ENCODE peak calls at places on chromosome 22, in four cellular contexts. One of them, this sample, is unnamed.

GRCh38 chr22:26428515-26429457 is at the start of gene ASPHD2:
- DNase-seq in H9: peak; percentile 84
- DNase-seq in IMR-90: peak; percentile 51
- DNase-seq in neuronal stem cell: peak; percentile 70
- DNase-seq in this sample: peak; percentile 68

GRCh38 chr22:48316245-48316875 is 1511.3 kb downstream of the BRD1 start:
- DNase-seq in H9: peak; percentile 20
- DNase-seq in IMR-90: no peak
- DNase-seq in neuronal stem cell: no peak
- DNase-seq in this sample: no peak

GRCh38 chr22:24230911-24231656 is 13.8 kb downstream of the GGT5 start:
- DNase-seq in H9: peak; percentile 88
- DNase-seq in IMR-90: no peak
- DNase-seq in neuronal stem cell: no peak
- DNase-seq in this sample: peak; percentile 70

GRCh38 chr22:34096770-34097169 is 176.5 kb upstream of the LARGE1 start:
- DNase-seq in H9: no peak
- DNase-seq in IMR-90: no peak
- DNase-seq in neuronal stem cell: no peak
- DNase-seq in this sample: no peak

GRCh38 chr22:19868333-19868732 is 13.7 kb upstream of the GNB1L start:
- DNase-seq in H9: peak; percentile 26
- DNase-seq in IMR-90: no peak
- DNase-seq in neuronal stem cell: no peak
- DNase-seq in this sample: no peak

GRCh38 chr22:24319451-24319850 is 48.8 kb downstream of the SPECC1L start:
- DNase-seq in H9: no peak
- DNase-seq in IMR-90: peak; percentile 74
- DNase-seq in neuronal stem cell: no peak
- DNase-seq in this sample: no peak

GRCh38 chr22:49100316-49100715 is 727.4 kb downstream of the BRD1 start:
- DNase-seq in H9: no peak
- DNase-seq in IMR-90: no peak
- DNase-seq in neuronal stem cell: no peak
- DNase-seq in this sample: no peak

GRCh38 chr22:11598492-11599440 is 3929.2 kb upstream of the OR11H1 start:
- DNase-seq in H9: no peak
- DNase-seq in IMR-90: no peak
- DNase-seq in neuronal stem cell: no peak
- DNase-seq in this sample: no peak

GRCh38 chr22:39620924-39621690 is 50.6 kb downstream of the CACNA1I start:
- DNase-seq in H9: no peak
- DNase-seq in IMR-90: no peak
- DNase-seq in neuronal stem cell: no peak
- DNase-seq in this sample: no peak

GRCh38 chr22:24284747-24285203 is 14.1 kb downstream of the SPECC1L start:
- DNase-seq in H9: no peak
- DNase-seq in IMR-90: peak; percentile 53
- DNase-seq in neuronal stem cell: no peak
- DNase-seq in this sample: peak; percentile 71

GRCh38 chr22:24420072-24420976 is 7.1 kb upstream of the ADORA2A start:
- DNase-seq in H9: no peak
- DNase-seq in IMR-90: no peak
- DNase-seq in neuronal stem cell: peak; percentile 50
- DNase-seq in this sample: no peak

GRCh38 chr22:24806663-24807001 is 621 bp downstream of the SGSM1 start:
- DNase-seq in H9: no peak
- DNase-seq in IMR-90: no peak
- DNase-seq in neuronal stem cell: no peak
- DNase-seq in this sample: no peak

GRCh38 chr22:32341122-32341740 is 16.4 kb upstream of the RFPL3 start:
- DNase-seq in H9: no peak
- DNase-seq in IMR-90: no peak
- DNase-seq in neuronal stem cell: peak; percentile 63
- DNase-seq in this sample: no peak

GRCh38 chr22:29109853-29110252 is 37.0 kb downstream of the KREMEN1 start:
- DNase-seq in H9: no peak
- DNase-seq in IMR-90: peak; percentile 54
- DNase-seq in neuronal stem cell: no peak
- DNase-seq in this sample: no peak

GRCh38 chr22:42084874-42085273 is 5.4 kb downstream of the SMDT1 start:
- DNase-seq in H9: no peak
- DNase-seq in IMR-90: no peak
- DNase-seq in neuronal stem cell: no peak
- DNase-seq in this sample: no peak

GRCh38 chr22:23531283-23531921 is 48.7 kb downstream of the IGLL1 start:
- DNase-seq in H9: peak; percentile 12
- DNase-seq in IMR-90: no peak
- DNase-seq in neuronal stem cell: no peak
- DNase-seq in this sample: no peak

GRCh38 chr22:39897841-39898240 is 3.0 kb upstream of the GRAP2 start:
- DNase-seq in H9: no peak
- DNase-seq in IMR-90: no peak
- DNase-seq in neuronal stem cell: no peak
- DNase-seq in this sample: no peak

GRCh38 chr22:19559324-19559811 is 35.2 kb upstream of the CLDN5 start:
- DNase-seq in H9: peak; percentile 43
- DNase-seq in IMR-90: no peak
- DNase-seq in neuronal stem cell: no peak
- DNase-seq in this sample: peak; percentile 28

GRCh38 chr22:32541481-32541880 is 66.9 kb downstream of the FBXO7 start:
- DNase-seq in H9: no peak
- DNase-seq in IMR-90: no peak
- DNase-seq in neuronal stem cell: no peak
- DNase-seq in this sample: no peak

GRCh38 chr22:49894321-49895072 is 23.7 kb downstream of the ALG12 start:
- DNase-seq in H9: no peak
- DNase-seq in IMR-90: no peak
- DNase-seq in neuronal stem cell: no peak
- DNase-seq in this sample: no peak

GRCh38 chr22:19579113-19579811 is 55.1 kb upstream of the CLDN5 start:
- DNase-seq in H9: no peak
- DNase-seq in IMR-90: no peak
- DNase-seq in neuronal stem cell: no peak
- DNase-seq in this sample: peak; percentile 35

GRCh38 chr22:27991586-27992293 is 72.7 kb upstream of the PITPNB start:
- DNase-seq in H9: peak; percentile 24
- DNase-seq in IMR-90: no peak
- DNase-seq in neuronal stem cell: no peak
- DNase-seq in this sample: no peak

DNA sequence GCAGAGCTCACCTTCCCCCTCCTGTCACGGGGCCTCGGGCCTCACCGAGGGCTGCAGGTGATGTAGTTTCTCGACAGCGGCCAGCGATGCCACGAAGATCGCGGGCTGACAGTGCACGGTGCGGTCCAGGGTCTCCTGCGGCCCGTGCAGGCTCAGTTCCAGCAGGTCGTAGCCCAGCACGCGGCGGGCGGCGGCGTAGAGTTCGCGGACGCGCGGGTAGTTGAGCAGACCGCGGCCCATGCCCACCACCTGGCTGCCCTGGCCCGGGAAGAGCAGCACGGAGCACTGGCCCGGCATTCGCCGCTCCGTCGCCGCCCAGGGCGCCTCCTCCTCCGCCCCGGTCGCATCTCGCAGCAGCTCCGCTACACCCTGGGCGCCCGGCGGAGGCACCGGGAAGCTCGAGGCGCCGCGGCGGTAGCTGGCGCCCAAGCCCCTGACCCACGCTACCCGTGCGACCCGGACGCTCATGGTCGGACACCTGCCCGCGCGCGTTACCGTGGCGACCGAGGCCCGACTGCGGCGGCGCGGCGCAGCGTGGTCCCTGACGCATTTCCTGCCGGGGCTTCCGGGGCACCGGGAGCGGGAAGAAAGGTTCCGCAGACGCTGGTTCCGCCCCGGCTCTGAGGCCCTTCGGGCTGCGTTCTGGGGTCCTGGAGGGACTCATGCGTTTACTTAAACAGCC is at the start of gene MCAT:
- DNase-seq in H9: peak; percentile 75
- DNase-seq in IMR-90: peak; percentile 68
- DNase-seq in neuronal stem cell: peak; percentile 65
- DNase-seq in this sample: peak; percentile 76
- H3K18ac ChIP-seq in H9: peak within 1 kb of the TSS; percentile 72
- H3K18ac ChIP-seq in IMR-90: peak within 1 kb of the TSS; percentile 76
- H3K18ac ChIP-seq in neuronal stem cell: peak within 1 kb of the TSS; percentile 94
- H3K18ac ChIP-seq in this sample: no peak within 1 kb of the TSS

DNA sequence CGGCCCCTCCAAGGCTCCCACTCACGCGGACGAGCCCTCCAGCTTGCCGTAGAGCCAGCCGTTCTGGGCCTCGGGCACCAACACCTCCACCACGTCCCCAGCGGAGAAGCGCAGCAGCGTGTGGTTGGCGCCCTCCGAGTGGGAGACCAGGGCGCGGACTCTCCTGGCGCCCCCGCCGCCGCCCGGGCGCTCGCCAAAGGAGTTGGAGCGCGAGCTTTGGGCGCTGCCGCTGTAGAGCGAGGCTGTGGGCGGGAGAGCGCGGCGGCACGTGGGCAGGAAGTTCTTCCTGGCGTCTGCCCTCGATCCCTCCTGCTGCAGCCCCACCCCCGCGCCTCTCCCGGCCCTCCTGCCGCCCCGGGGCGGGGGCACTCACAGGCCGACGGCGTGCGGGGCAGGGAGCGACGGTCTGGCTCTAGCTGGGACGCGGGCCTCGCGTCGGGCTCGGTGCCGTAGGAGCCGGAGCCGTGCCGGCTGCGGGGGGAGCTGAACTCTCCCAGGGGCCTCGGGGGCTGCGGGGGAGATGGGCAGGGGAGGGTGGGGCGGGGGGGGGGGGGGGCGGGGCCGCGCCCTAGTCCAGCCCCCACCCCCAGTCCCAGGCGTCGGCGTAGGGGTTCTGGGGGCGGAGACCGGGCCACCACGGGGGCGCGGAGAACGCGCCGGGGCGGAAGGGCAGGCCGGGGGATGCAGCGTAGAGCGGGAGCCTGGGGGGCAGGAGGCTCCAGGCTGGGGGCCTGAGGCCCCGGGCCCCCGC is 4.9 kb upstream of the SLC16A8 start:
- DNase-seq in H9: no peak
- DNase-seq in IMR-90: no peak
- DNase-seq in neuronal stem cell: no peak
- DNase-seq in this sample: no peak
- H3K18ac ChIP-seq in H9: no peak overlapping the region
- H3K18ac ChIP-seq in IMR-90: no peak overlapping the region
- H3K18ac ChIP-seq in neuronal stem cell: peak overlapping the region; percentile 92
- H3K18ac ChIP-seq in this sample: peak overlapping the region; percentile 57

DNA sequence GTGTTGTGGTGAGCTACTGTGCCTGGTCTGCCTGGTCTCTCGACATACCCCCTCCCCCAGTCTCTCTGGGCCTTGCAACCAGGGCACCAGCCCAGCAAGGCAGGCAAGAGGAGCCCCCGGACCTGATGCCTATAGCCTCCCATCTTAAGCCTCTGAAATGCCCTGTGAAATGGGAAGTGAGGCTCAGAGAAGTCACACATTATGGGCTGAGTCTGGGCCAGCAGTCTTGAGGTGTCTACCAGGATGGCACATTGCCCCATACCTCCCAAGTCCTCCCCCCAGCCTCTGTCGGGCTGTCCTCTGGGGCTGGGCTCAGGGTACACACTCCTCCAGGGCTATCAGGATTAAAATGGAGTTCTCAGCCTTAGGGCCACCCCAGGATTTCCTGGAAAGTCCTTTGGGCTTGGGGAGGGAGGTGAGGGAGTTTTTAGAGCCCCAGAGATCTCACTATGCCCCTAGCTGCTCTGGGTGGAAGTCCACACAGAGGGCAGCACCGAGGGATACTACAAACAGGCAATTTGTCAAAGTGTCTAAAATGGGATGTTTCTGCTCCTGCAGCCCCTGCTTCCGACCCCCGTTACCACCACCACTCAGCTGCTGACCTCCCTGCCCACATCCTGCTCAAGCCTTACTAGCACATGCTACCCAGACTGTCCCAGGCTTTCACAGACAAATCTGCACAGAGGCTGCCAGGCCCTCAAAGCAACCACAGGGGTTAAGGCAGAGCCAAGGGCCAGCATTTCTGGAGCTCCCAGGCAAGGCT is 3.1 kb upstream of the SH3BP1 start:
- DNase-seq in H9: no peak
- DNase-seq in IMR-90: peak; percentile 75
- DNase-seq in neuronal stem cell: no peak
- DNase-seq in this sample: peak; percentile 67
- H3K18ac ChIP-seq in H9: no peak overlapping the region
- H3K18ac ChIP-seq in IMR-90: no peak overlapping the region
- H3K18ac ChIP-seq in neuronal stem cell: no peak overlapping the region
- H3K18ac ChIP-seq in this sample: no peak overlapping the region

DNA sequence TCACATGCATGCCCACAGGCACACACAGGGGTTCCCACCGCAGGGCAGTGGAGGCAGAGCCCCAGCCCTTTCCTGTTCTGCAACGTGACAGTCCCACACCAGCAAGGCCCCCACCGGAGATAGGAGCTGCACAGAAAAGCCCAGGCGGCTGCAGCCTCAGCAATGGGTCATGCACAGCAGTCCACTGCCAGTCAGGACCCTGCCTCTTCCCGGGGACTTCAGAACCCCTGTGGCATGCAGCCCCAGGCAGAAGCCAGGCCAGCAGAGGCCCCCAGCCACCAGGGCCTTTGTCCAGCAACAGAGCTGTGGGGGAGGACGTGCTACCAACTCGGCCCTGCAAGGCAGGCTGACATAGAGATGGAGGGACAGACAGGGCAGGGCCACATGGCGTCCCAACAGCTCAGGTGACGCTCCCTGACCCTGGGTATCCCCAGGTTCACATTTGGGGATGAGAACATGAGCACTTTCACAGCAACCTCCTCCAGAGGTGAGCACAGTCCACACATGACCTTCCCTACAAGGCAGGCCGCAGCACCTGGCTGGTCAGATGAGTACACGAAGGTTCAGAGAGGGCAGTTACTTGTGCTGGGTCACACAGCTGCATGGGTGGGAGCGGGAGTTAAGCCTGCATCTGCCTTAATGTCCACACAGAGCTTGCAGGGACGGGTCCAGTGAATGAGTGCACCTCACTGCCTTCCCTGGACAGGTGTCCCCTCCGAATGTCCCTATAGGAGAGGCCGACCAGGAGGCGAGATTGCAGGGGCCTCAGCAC is 87.3 kb downstream of the CELSR1 start:
- DNase-seq in H9: no peak
- DNase-seq in IMR-90: no peak
- DNase-seq in neuronal stem cell: no peak
- DNase-seq in this sample: no peak
- H3K18ac ChIP-seq in H9: no peak overlapping the region
- H3K18ac ChIP-seq in IMR-90: no peak overlapping the region
- H3K18ac ChIP-seq in neuronal stem cell: peak overlapping the region; percentile 5
- H3K18ac ChIP-seq in this sample: no peak overlapping the region

This sample was measured in mesendoderm.